ENCODE peak calls at places on chromosomes 5 and 9, in seven cellular contexts. Z is endothelial cell of umbilical vein, B is HepG2, F is hepatocyte, V is mammary epithelial cell, W is K562, G is astrocyte. T is an unnamed sample.

GRCh38 chr9:126550891-126551351 is 62.8 kb upstream of the LMX1B start:
- DNase-seq in Z (no peak), B (no peak), F (peak), V (no peak), W (no peak), G (no peak), T (no peak)

GRCh38 chr9:137038916-137039315 is 7.0 kb upstream of the FUT7 start:
- DNase-seq in Z (no peak), B (no peak), F (no peak), V (no peak), W (no peak), G (no peak), T (no peak)

GRCh38 chr9:114894801-114895433 is 35.5 kb downstream of the TNFSF8 start:
- DNase-seq in Z (peak), B (peak), F (peak), V (peak), W (no peak), G (peak), T (peak)

GRCh38 chr9:27145143-27145542 is 36.1 kb downstream of the TEK start:
- DNase-seq in Z (peak), B (no peak), F (no peak), V (no peak), W (no peak), G (no peak), T (no peak)

GRCh38 chr9:95516221-95516735 is 493 bp downstream of the PTCH1 start:
- DNase-seq in Z (no peak), B (no peak), F (peak), V (no peak), W (peak), G (no peak), T (no peak)

GRCh38 chr9:27142299-27142930 is 33.4 kb downstream of the TEK start:
- DNase-seq in Z (no peak), B (no peak), F (no peak), V (no peak), W (no peak), G (no peak), T (no peak)

GRCh38 chr9:6584881-6585597 is 60.5 kb downstream of the GLDC start:
- DNase-seq in Z (peak), B (peak), F (peak), V (no peak), W (no peak), G (peak), T (no peak)

GRCh38 chr5:75468593-75468992 is 42.8 kb downstream of the CERT1 start:
- DNase-seq in Z (no peak), B (peak), F (no peak), V (no peak), W (no peak), G (no peak), T (no peak)

GRCh38 chr9:136793063-136793946 is 2.2 kb downstream of the TMEM141 start:
- DNase-seq in Z (no peak), B (peak), F (peak), V (no peak), W (peak), G (no peak), T (no peak)

GRCh38 chr5:175814676-175815075 is 56.7 kb upstream of the CPLX2 start:
- DNase-seq in Z (no peak), B (no peak), F (peak), V (peak), W (no peak), G (peak), T (peak)

GRCh38 chr9:98491778-98492177 is 217.0 kb downstream of the GABBR2 start:
- DNase-seq in Z (no peak), B (no peak), F (peak), V (no peak), W (no peak), G (peak), T (peak)

GRCh38 chr9:123536455-123536868 is 180.5 kb downstream of the CRB2 start:
- DNase-seq in Z (no peak), B (no peak), F (no peak), V (no peak), W (no peak), G (no peak), T (no peak)

GRCh38 chr9:132239999-132240859 is 78.4 kb downstream of the NTNG2 start:
- DNase-seq in Z (no peak), B (no peak), F (no peak), V (no peak), W (no peak), G (no peak), T (no peak)

GRCh38 chr5:170746081-170746951 is 37.2 kb upstream of the GABRP start:
- DNase-seq in Z (peak), B (no peak), F (no peak), V (no peak), W (no peak), G (no peak), T (no peak)

GRCh38 chr5:58127486-58128220 is 332.2 kb downstream of the PLK2 start:
- DNase-seq in Z (peak), B (no peak), F (no peak), V (no peak), W (no peak), G (no peak), T (no peak)

GRCh38 chr9:87238545-87238944 is 259.1 kb upstream of the DAPK1 start:
- DNase-seq in Z (no peak), B (no peak), F (no peak), V (no peak), W (no peak), G (no peak), T (no peak)

GRCh38 chr5:148831590-148832565 is 5.5 kb downstream of the ADRB2 start:
- DNase-seq in Z (no peak), B (no peak), F (no peak), V (no peak), W (no peak), G (no peak), T (no peak)

GRCh38 chr9:38649731-38650363 is 29.5 kb upstream of the ANKRD18A start:
- DNase-seq in Z (no peak), B (no peak), F (no peak), V (no peak), W (no peak), G (no peak), T (no peak)

GRCh38 chr5:108919591-108920326 is 172.1 kb downstream of the FER start:
- DNase-seq in Z (peak), B (no peak), F (no peak), V (no peak), W (no peak), G (no peak), T (no peak)

GRCh38 chr5:98934581-98934980 is 5.8 kb upstream of the CHD1 start:
- DNase-seq in Z (no peak), B (no peak), F (no peak), V (peak), W (no peak), G (peak), T (no peak)

GRCh38 chr9:15249042-15249818 is 57.8 kb downstream of the TTC39B start:
- DNase-seq in Z (peak), B (no peak), F (no peak), V (no peak), W (no peak), G (peak), T (no peak)

GRCh38 chr5:38725419-38725865 is 120.4 kb upstream of the OSMR start:
- DNase-seq in Z (no peak), B (no peak), F (no peak), V (no peak), W (no peak), G (no peak), T (no peak)

GRCh38 chr9:102975246-102975645 is 19.9 kb upstream of the CYLC2 start:
- DNase-seq in Z (no peak), B (no peak), F (no peak), V (no peak), W (no peak), G (no peak), T (no peak)

DNA sequence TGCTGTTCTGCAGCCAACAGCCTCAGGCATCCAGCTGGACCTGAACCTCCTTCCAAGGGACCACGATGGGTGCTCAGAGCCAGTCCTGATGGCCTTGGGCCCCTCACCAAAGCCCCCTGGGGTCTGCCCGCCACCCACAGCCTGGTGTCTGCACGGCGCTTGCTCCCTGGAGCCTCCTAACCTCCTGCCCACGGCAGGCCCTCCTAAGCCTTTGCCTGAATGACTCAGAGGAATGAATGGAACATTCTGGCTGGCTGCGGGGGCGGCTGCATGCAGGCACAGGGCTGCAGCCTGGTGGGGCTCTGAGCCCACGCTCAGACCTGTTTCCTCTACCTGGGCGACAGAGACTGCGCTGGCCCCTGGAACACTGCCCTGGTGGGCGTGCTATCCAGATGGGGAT is 6.9 kb downstream of the SOHLH1 start:
- DNase-seq in Z (no peak), B (no peak), F (peak), V (peak), W (no peak), G (peak), T (no peak)
- TF ChIP-seq EZH2 in Z (no peak), B (no peak), F (no peak), V (no peak), W (no peak), G (no peak), T (no peak)

GRCh38 chr5:40681351-40682311 is 1.9 kb downstream of the PTGER4 start:
- DNase-seq in Z (peak), B (no peak), F (peak), V (no peak), W (no peak), G (no peak), T (no peak)
- TF ChIP-seq EZH2 in Z (no peak), B (no peak), F (peak), V (no peak), W (no peak), G (no peak), T (no peak)

DNA sequence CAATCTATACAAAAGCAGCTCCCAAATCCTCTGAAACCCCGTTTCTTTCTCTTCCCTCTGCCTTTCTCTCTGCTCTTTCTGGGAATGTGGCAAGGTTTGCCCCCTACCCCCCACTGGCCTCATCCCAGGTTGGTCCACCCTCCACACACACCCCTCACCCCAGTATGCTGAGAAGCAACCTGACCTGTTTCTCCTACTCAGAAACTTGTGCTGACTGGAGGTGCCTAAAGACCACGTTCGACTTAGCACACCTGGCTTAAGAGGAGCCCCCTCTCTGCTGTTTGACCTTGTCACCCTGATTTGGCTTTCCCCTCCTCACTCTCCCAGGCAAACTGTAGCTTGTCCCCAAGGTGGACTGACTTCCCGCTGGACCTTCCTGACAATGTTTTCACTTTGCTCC is 1.1 kb upstream of the SEPTIN8 start:
- DNase-seq in Z (no peak), B (no peak), F (no peak), V (no peak), W (no peak), G (no peak), T (no peak)
- TF ChIP-seq EZH2 in Z (no peak), B (no peak), F (no peak), V (no peak), W (no peak), G (no peak), T (no peak)

GRCh38 chr5:142109356-142110045 is 922 bp downstream of the NDFIP1 start:
- DNase-seq in Z (peak), B (no peak), F (peak), V (no peak), W (no peak), G (no peak), T (no peak)

GRCh38 chr5:142110988-142111687 is 2.6 kb downstream of the NDFIP1 start:
- DNase-seq in Z (no peak), B (no peak), F (no peak), V (no peak), W (no peak), G (no peak), T (no peak)

GRCh38 chr5:142107729-142108431 is 699 bp upstream of the NDFIP1 start:
- DNase-seq in Z (no peak), B (no peak), F (no peak), V (no peak), W (no peak), G (no peak), T (no peak)

GRCh38 chr5:142110046-142110531 is 1.5 kb downstream of the NDFIP1 start:
- DNase-seq in Z (peak), B (peak), F (no peak), V (no peak), W (no peak), G (peak), T (no peak)

DNA sequence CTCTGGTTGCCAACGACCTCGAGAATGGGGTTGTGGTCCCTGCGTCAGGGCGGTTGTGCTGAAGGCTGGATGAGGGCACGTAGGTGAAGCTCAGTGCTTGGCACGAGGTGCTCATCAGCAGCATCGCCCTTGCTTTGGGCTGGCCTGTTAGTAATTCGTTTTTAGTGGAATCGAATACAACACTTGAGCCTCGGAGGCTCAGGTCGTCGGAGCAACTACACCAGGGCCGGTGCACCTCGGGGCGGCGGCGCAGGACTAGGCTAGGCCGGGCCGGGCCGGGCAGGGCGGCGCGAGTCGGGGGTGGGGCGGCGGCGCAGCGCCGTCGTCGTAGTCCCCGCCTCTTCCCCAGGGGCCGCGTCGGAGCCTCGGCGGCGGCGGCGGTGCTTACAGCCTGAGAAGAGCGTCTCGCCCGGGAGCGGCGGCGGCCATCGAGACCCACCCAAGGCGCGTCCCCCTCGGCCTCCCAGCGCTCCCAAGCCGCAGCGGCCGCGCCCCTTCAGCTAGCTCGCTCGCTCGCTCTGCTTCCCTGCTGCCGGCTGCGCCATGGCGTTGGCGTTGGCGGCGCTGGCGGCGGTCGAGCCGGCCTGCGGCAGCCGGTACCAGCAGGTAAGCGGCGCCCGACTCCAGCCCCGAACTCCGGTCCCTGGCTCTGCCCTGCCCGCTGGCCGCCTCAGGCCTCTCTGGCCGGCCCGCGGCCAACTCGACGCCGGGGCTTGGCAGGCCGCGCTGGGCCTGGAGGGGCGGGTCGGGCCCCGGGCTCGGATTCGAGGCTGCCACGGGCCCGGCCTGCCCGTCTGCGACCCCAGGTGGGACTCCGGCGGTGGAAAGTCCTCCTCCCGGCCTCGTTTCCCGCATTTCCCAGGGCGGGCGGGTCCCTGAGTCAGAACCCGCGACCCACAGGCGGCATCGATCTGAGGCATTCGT is at the start of gene NDFIP1:
- DNase-seq in Z (peak), B (peak), F (peak), V (peak), W (peak), G (peak), T (peak)
- TF ChIP-seq EZH2 in Z (no peak), B (no peak), F (no peak), V (no peak), W (no peak), G (no peak), T (no peak)

GRCh38 chr5:134070648-134070978 is 43.9 kb upstream of the TCF7 start:
- DNase-seq in Z (no peak), B (no peak), F (peak), V (peak), W (no peak), G (peak), T (peak)

GRCh38 chr5:134069553-134069952 is 44.9 kb upstream of the TCF7 start:
- DNase-seq in Z (no peak), B (no peak), F (no peak), V (no peak), W (no peak), G (no peak), T (no peak)

GRCh38 chr5:134072471-134073220 is 41.8 kb upstream of the TCF7 start:
- DNase-seq in Z (no peak), B (no peak), F (no peak), V (no peak), W (no peak), G (no peak), T (no peak)

GRCh38 chr5:134071850-134072207 is 42.7 kb upstream of the TCF7 start:
- DNase-seq in Z (no peak), B (no peak), F (no peak), V (no peak), W (no peak), G (no peak), T (no peak)

DNA sequence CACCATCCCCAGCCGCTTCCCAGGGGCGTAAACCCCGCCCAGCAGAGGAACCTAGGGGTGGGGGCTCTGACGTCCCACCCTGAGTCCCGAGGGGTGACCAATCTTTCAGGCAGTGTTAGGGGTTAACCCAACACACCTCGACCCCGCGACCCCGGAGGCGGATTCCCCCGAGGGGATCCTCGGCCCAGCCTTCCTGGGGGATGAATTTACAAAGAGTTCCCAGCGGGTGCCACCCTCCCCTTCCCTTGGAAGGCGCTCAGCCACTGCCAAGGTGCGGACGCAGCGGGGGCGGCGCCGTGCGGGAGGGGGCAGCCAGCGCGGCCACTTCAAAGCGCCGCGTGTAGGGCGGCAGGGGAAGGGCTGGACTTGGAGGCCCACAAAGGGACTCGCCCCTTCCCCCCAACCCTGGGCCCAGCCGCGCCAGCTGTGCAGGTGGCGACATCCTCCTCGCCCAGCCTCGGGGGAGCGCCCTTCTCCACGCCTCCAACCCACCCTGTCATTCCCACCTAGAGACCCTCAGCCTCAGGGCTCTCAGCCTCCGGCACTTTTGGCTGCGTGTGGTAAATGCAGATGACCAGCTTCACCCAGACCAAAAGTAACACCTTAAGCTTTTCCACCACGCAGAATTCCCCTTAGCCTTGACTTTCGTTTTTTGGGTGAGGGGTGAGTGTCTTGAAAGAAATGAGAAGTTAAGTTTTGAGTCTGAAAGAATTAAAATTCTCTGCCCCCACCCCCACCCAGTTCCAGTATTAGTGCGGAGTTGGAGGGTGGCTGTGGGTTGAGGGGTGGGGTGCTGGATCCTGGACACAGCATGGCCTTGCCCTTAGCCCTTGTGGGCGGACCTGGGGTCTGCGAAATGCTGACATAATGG is 43.3 kb upstream of the TCF7 start:
- DNase-seq in Z (no peak), B (peak), F (peak), V (no peak), W (peak), G (no peak), T (peak)
- TF ChIP-seq EZH2 in Z (peak), B (no peak), F (no peak), V (no peak), W (no peak), G (no peak), T (no peak)

DNA sequence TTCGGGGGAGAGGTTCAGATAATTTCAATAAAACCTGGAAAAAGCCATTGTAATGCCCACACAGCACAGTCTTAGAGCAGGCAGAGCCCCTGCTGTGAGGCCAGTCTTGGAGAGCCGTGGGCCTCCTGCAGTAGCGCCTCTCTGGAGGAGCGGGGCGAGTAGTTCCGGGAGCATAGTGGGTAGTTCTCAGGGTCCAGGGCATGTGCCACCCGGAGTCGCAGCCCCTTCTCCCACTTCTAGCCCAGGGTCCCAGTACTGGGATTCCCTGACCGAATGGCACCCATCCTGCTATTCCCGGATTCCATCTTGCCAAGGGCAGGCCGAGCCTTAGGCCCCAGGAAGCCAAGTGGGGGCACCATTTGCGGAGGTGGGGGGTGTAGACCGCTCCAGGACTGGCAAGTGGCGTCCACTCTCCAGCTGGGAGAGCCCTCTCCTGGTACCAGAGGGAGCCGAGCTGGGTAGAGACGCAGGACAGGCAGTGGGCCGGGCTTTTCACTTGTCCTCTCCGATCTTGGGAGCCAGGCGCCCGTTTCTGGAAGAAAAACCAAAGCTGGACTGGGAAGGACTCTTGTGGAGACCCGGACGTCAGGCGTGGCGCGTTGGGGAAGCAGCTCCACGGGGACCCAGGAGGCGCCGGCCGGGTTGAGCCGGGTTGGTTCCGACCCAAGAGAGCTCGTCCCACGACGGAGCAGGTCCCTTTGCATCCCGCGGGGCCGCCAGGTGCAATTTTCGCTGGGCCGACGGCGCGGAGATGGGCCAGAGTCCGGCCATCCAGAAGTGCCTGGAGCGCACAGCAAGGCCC is 12.1 kb downstream of the PROP1 start:
- DNase-seq in Z (no peak), B (no peak), F (no peak), V (no peak), W (no peak), G (no peak), T (no peak)
- TF ChIP-seq EZH2 in Z (no peak), B (no peak), F (no peak), V (peak), W (no peak), G (peak), T (no peak)

GRCh38 chr5:172591636-172592035 is 49.4 kb upstream of the NEURL1B start:
- DNase-seq in Z (no peak), B (no peak), F (no peak), V (no peak), W (no peak), G (no peak), T (no peak)
- TF ChIP-seq EZH2 in Z (no peak), B (no peak), F (no peak), V (no peak), W (no peak), G (no peak), T (no peak)

DNA sequence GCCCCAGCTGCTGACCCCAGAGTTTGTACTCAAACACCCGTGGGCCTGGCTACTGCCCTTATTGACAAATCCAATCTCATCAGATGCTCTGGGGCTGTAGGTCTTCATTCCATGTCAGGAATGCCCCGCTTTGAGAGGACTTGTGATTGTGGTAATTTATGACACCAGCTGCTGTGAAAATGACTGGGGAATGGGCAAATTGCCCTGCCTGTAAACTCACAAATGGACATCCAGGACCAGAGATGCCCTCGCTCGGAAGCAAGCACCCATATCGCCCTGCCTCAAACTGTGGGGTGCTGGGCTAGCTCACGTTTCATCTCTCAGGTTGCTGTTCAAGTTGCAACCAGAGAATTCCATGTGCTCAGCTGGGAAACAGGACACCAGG is 225.9 kb upstream of the MAP3K1 start:
- DNase-seq in Z (no peak), B (no peak), F (no peak), V (no peak), W (no peak), G (no peak), T (no peak)
- TF ChIP-seq EZH2 in Z (no peak), B (no peak), F (no peak), V (no peak), W (no peak), G (no peak), T (no peak)